ENCODE peak calls at places on chromosome 3, in ten cellular contexts. One of them, this sample, is unnamed.

GRCh38 chr3:138362536-138362935 is 14.2 kb downstream of the MRAS start:
- DNase-seq in uterus: no peak
- DNase-seq in cardiac fibroblast: no peak
- DNase-seq in ovary: no peak
- DNase-seq in choroid plexus epithelial cell: no peak
- DNase-seq in adrenal gland: no peak
- DNase-seq in K562: no peak
- DNase-seq in cardiac muscle cell: no peak
- DNase-seq in lower leg skin: no peak
- DNase-seq in dorsolateral prefrontal cortex: no peak
- DNase-seq in this sample: no peak

GRCh38 chr3:142896201-142896755 is 7.4 kb upstream of the PCOLCE2 start:
- DNase-seq in uterus: no peak
- DNase-seq in cardiac fibroblast: peak
- DNase-seq in ovary: no peak
- DNase-seq in choroid plexus epithelial cell: peak
- DNase-seq in adrenal gland: no peak
- DNase-seq in K562: no peak
- DNase-seq in cardiac muscle cell: peak
- DNase-seq in lower leg skin: no peak
- DNase-seq in dorsolateral prefrontal cortex: no peak
- DNase-seq in this sample: no peak

GRCh38 chr3:196108075-196108743 is 26.3 kb upstream of the TFRC start:
- DNase-seq in uterus: no peak
- DNase-seq in cardiac fibroblast: no peak
- DNase-seq in ovary: no peak
- DNase-seq in choroid plexus epithelial cell: no peak
- DNase-seq in adrenal gland: no peak
- DNase-seq in K562: peak
- DNase-seq in cardiac muscle cell: no peak
- DNase-seq in lower leg skin: peak
- DNase-seq in dorsolateral prefrontal cortex: no peak
- DNase-seq in this sample: no peak

GRCh38 chr3:39718674-39719595 is 90.5 kb upstream of the MYRIP start:
- DNase-seq in uterus: no peak
- DNase-seq in cardiac fibroblast: peak
- DNase-seq in ovary: no peak
- DNase-seq in choroid plexus epithelial cell: no peak
- DNase-seq in adrenal gland: no peak
- DNase-seq in K562: no peak
- DNase-seq in cardiac muscle cell: peak
- DNase-seq in lower leg skin: no peak
- DNase-seq in dorsolateral prefrontal cortex: no peak
- DNase-seq in this sample: no peak

GRCh38 chr3:58403513-58404109 is 30.0 kb downstream of the PDHB start:
- DNase-seq in uterus: no peak
- DNase-seq in cardiac fibroblast: no peak
- DNase-seq in ovary: no peak
- DNase-seq in choroid plexus epithelial cell: no peak
- DNase-seq in adrenal gland: no peak
- DNase-seq in K562: no peak
- DNase-seq in cardiac muscle cell: no peak
- DNase-seq in lower leg skin: no peak
- DNase-seq in dorsolateral prefrontal cortex: no peak
- DNase-seq in this sample: no peak

GRCh38 chr3:42394579-42395288 is 15.7 kb downstream of the LYZL4 start:
- DNase-seq in uterus: no peak
- DNase-seq in cardiac fibroblast: no peak
- DNase-seq in ovary: no peak
- DNase-seq in choroid plexus epithelial cell: no peak
- DNase-seq in adrenal gland: no peak
- DNase-seq in K562: no peak
- DNase-seq in cardiac muscle cell: no peak
- DNase-seq in lower leg skin: no peak
- DNase-seq in dorsolateral prefrontal cortex: no peak
- DNase-seq in this sample: no peak

GRCh38 chr3:197593046-197593380 is 37.2 kb upstream of the BDH1 start:
- DNase-seq in uterus: no peak
- DNase-seq in cardiac fibroblast: no peak
- DNase-seq in ovary: no peak
- DNase-seq in choroid plexus epithelial cell: no peak
- DNase-seq in adrenal gland: no peak
- DNase-seq in K562: no peak
- DNase-seq in cardiac muscle cell: no peak
- DNase-seq in lower leg skin: no peak
- DNase-seq in dorsolateral prefrontal cortex: no peak
- DNase-seq in this sample: no peak

GRCh38 chr3:5304789-5305680 is 117.5 kb downstream of the EDEM1 start:
- DNase-seq in uterus: no peak
- DNase-seq in cardiac fibroblast: peak
- DNase-seq in ovary: peak
- DNase-seq in choroid plexus epithelial cell: peak
- DNase-seq in adrenal gland: peak
- DNase-seq in K562: peak
- DNase-seq in cardiac muscle cell: peak
- DNase-seq in lower leg skin: no peak
- DNase-seq in dorsolateral prefrontal cortex: no peak
- DNase-seq in this sample: no peak

GRCh38 chr3:186360779-186361178 is 1.3 kb downstream of the DGKG start:
- DNase-seq in uterus: no peak
- DNase-seq in cardiac fibroblast: no peak
- DNase-seq in ovary: no peak
- DNase-seq in choroid plexus epithelial cell: no peak
- DNase-seq in adrenal gland: peak
- DNase-seq in K562: no peak
- DNase-seq in cardiac muscle cell: no peak
- DNase-seq in lower leg skin: no peak
- DNase-seq in dorsolateral prefrontal cortex: no peak
- DNase-seq in this sample: no peak

GRCh38 chr3:186362988-186363387 is 954 bp upstream of the DGKG start:
- DNase-seq in uterus: no peak
- DNase-seq in cardiac fibroblast: no peak
- DNase-seq in ovary: no peak
- DNase-seq in choroid plexus epithelial cell: no peak
- DNase-seq in adrenal gland: peak
- DNase-seq in K562: no peak
- DNase-seq in cardiac muscle cell: no peak
- DNase-seq in lower leg skin: no peak
- DNase-seq in dorsolateral prefrontal cortex: no peak
- DNase-seq in this sample: no peak

GRCh38 chr3:186362409-186362757 is 349 bp upstream of the DGKG start:
- DNase-seq in uterus: no peak
- DNase-seq in cardiac fibroblast: no peak
- DNase-seq in ovary: no peak
- DNase-seq in choroid plexus epithelial cell: no peak
- DNase-seq in adrenal gland: no peak
- DNase-seq in K562: no peak
- DNase-seq in cardiac muscle cell: no peak
- DNase-seq in lower leg skin: no peak
- DNase-seq in dorsolateral prefrontal cortex: no peak
- DNase-seq in this sample: no peak

GRCh38 chr3:186361246-186361611 is 805 bp downstream of the DGKG start:
- DNase-seq in uterus: no peak
- DNase-seq in cardiac fibroblast: no peak
- DNase-seq in ovary: no peak
- DNase-seq in choroid plexus epithelial cell: no peak
- DNase-seq in adrenal gland: no peak
- DNase-seq in K562: no peak
- DNase-seq in cardiac muscle cell: no peak
- DNase-seq in lower leg skin: no peak
- DNase-seq in dorsolateral prefrontal cortex: no peak
- DNase-seq in this sample: no peak

DNA sequence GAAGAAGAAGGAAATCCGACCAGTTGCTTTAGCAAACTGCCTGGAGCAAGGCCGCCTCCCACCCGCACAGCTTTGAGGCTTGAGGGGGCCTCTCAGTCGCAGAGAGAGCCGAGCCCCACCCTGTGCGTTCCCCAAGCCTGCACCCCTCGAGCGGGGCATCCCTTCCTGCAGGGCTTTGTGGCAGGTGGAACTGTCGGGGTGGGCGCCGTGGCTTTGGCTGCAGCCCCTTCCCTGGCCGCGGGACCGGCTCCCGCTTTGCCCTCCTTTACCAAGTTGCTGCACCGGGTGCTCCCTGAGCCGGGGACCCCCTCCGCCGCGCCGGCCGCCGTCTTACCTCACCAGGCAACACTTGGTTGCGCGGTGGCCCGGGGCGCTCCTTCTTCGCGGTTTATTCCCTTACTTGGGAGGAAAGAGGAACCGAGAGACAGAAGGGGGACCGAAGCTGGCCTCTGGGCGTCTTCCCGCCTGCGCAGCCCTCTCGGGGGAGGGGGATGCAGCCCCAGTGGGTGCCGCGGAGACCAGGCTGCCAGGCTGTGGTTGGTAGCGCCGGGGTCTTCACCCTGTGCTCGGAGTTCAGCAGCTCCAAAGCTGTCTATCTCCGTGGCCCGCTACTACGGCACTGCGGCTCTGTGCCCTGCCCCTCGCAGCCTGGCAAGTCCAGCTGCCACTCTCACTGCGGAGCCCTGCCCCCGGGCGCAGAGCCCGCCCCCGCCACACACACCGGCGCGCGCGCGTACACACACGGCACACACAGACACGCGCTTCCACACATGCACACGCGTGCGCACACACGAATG is at the start of gene DGKG:
- DNase-seq in uterus: peak
- DNase-seq in cardiac fibroblast: peak
- DNase-seq in ovary: peak
- DNase-seq in choroid plexus epithelial cell: no peak
- DNase-seq in adrenal gland: peak
- DNase-seq in K562: no peak
- DNase-seq in cardiac muscle cell: peak
- DNase-seq in lower leg skin: no peak
- DNase-seq in dorsolateral prefrontal cortex: peak
- DNase-seq in this sample: no peak
- H3K4me3 ChIP-seq in uterus: peak
- H3K4me3 ChIP-seq in cardiac fibroblast: peak
- H3K4me3 ChIP-seq in ovary: peak
- H3K4me3 ChIP-seq in choroid plexus epithelial cell: peak
- H3K4me3 ChIP-seq in adrenal gland: peak
- H3K4me3 ChIP-seq in K562: no peak
- H3K4me3 ChIP-seq in cardiac muscle cell: peak
- H3K4me3 ChIP-seq in lower leg skin: peak
- H3K4me3 ChIP-seq in dorsolateral prefrontal cortex: peak
- H3K4me3 ChIP-seq in this sample: peak

GRCh38 chr3:110575702-110576101 is 495.9 kb upstream of the NECTIN3 start:
- DNase-seq in uterus: no peak
- DNase-seq in cardiac fibroblast: no peak
- DNase-seq in ovary: no peak
- DNase-seq in choroid plexus epithelial cell: no peak
- DNase-seq in adrenal gland: no peak
- DNase-seq in K562: no peak
- DNase-seq in cardiac muscle cell: no peak
- DNase-seq in lower leg skin: no peak
- DNase-seq in dorsolateral prefrontal cortex: no peak
- DNase-seq in this sample: no peak
- TF ChIP-seq CTCF in uterus: no peak
- TF ChIP-seq CTCF in cardiac fibroblast: no peak
- TF ChIP-seq CTCF in ovary: no peak
- TF ChIP-seq CTCF in choroid plexus epithelial cell: no peak
- TF ChIP-seq CTCF in adrenal gland: no peak
- TF ChIP-seq CTCF in K562: no peak
- TF ChIP-seq CTCF in cardiac muscle cell: no peak
- TF ChIP-seq CTCF in lower leg skin: no peak
- TF ChIP-seq CTCF in dorsolateral prefrontal cortex: no peak
- TF ChIP-seq CTCF in this sample: peak

GRCh38 chr3:73762855-73763254 is 138.1 kb upstream of the PDZRN3 start:
- DNase-seq in uterus: no peak
- DNase-seq in cardiac fibroblast: no peak
- DNase-seq in ovary: no peak
- DNase-seq in choroid plexus epithelial cell: no peak
- DNase-seq in adrenal gland: no peak
- DNase-seq in K562: no peak
- DNase-seq in cardiac muscle cell: no peak
- DNase-seq in lower leg skin: no peak
- DNase-seq in dorsolateral prefrontal cortex: no peak
- DNase-seq in this sample: no peak
- H3K4me3 ChIP-seq in uterus: no peak
- H3K4me3 ChIP-seq in cardiac fibroblast: no peak
- H3K4me3 ChIP-seq in ovary: no peak
- H3K4me3 ChIP-seq in choroid plexus epithelial cell: no peak
- H3K4me3 ChIP-seq in adrenal gland: no peak
- H3K4me3 ChIP-seq in K562: no peak
- H3K4me3 ChIP-seq in cardiac muscle cell: no peak
- H3K4me3 ChIP-seq in lower leg skin: no peak
- H3K4me3 ChIP-seq in dorsolateral prefrontal cortex: no peak
- H3K4me3 ChIP-seq in this sample: no peak

GRCh38 chr3:110454066-110454465 is 617.5 kb upstream of the NECTIN3 start:
- DNase-seq in uterus: no peak
- DNase-seq in cardiac fibroblast: no peak
- DNase-seq in ovary: no peak
- DNase-seq in choroid plexus epithelial cell: peak
- DNase-seq in adrenal gland: no peak
- DNase-seq in K562: no peak
- DNase-seq in cardiac muscle cell: no peak
- DNase-seq in lower leg skin: no peak
- DNase-seq in dorsolateral prefrontal cortex: no peak
- DNase-seq in this sample: no peak

GRCh38 chr3:110459021-110459420 is 612.6 kb upstream of the NECTIN3 start:
- DNase-seq in uterus: no peak
- DNase-seq in cardiac fibroblast: peak
- DNase-seq in ovary: no peak
- DNase-seq in choroid plexus epithelial cell: peak
- DNase-seq in adrenal gland: no peak
- DNase-seq in K562: no peak
- DNase-seq in cardiac muscle cell: peak
- DNase-seq in lower leg skin: no peak
- DNase-seq in dorsolateral prefrontal cortex: no peak
- DNase-seq in this sample: no peak

GRCh38 chr3:110457508-110457907 is 614.1 kb upstream of the NECTIN3 start:
- DNase-seq in uterus: no peak
- DNase-seq in cardiac fibroblast: no peak
- DNase-seq in ovary: no peak
- DNase-seq in choroid plexus epithelial cell: no peak
- DNase-seq in adrenal gland: no peak
- DNase-seq in K562: no peak
- DNase-seq in cardiac muscle cell: no peak
- DNase-seq in lower leg skin: no peak
- DNase-seq in dorsolateral prefrontal cortex: no peak
- DNase-seq in this sample: no peak

GRCh38 chr3:110456001-110456400 is 615.6 kb upstream of the NECTIN3 start:
- DNase-seq in uterus: no peak
- DNase-seq in cardiac fibroblast: no peak
- DNase-seq in ovary: no peak
- DNase-seq in choroid plexus epithelial cell: peak
- DNase-seq in adrenal gland: no peak
- DNase-seq in K562: no peak
- DNase-seq in cardiac muscle cell: peak
- DNase-seq in lower leg skin: no peak
- DNase-seq in dorsolateral prefrontal cortex: no peak
- DNase-seq in this sample: no peak

DNA sequence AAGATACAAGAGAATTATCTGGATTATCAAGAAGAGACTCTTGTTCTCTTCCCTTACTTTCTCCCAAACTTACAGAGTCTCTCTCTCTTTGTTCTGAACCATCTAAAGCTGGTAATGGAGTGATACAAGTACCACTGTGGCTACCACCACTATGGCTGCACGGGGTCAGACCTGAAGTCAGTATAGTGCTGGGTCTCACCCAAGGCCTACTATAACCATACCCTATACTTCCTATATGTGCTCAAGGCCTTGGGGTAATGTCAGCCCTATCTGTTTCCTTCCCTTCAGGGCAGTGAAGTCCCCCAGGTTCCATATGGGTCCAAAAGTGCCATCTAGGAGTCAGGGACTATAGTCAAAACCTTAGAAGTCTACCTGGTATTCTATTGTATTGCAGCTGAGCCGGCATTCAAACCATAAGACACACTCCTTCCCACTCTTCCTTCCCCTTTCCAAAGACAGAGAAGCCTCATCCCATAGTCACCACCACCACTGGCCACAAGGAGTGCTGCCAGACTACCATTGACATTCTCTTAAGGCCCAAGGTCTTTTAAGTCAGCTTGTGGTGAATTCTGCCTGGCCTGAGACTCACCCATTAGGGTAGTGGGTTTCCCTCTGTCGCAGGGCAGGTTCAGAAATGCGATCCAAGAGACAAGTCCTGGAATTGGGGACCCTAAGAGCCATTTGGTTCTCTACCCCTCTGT is 615.0 kb upstream of the NECTIN3 start:
- DNase-seq in uterus: no peak
- DNase-seq in cardiac fibroblast: no peak
- DNase-seq in ovary: no peak
- DNase-seq in choroid plexus epithelial cell: no peak
- DNase-seq in adrenal gland: no peak
- DNase-seq in K562: no peak
- DNase-seq in cardiac muscle cell: no peak
- DNase-seq in lower leg skin: no peak
- DNase-seq in dorsolateral prefrontal cortex: no peak
- DNase-seq in this sample: no peak
- TF ChIP-seq CTCF in uterus: no peak
- TF ChIP-seq CTCF in cardiac fibroblast: no peak
- TF ChIP-seq CTCF in ovary: no peak
- TF ChIP-seq CTCF in choroid plexus epithelial cell: no peak
- TF ChIP-seq CTCF in adrenal gland: no peak
- TF ChIP-seq CTCF in K562: no peak
- TF ChIP-seq CTCF in cardiac muscle cell: no peak
- TF ChIP-seq CTCF in lower leg skin: no peak
- TF ChIP-seq CTCF in dorsolateral prefrontal cortex: no peak
- TF ChIP-seq CTCF in this sample: peak